ENCODE peak calls at places on chromosomes 13 and 19, in five cellular contexts. One of them, this sample, is unnamed.

GRCh38 chr13:30957258-30957943 is 24.9 kb downstream of the TEX26 start:
- DNase-seq in HCT116: no peak
- DNase-seq in SK-N-SH: no peak
- DNase-seq in GM12878: no peak
- DNase-seq in HepG2: no peak
- DNase-seq in this sample: no peak

GRCh38 chr13:51922771-51923480 is 61.2 kb downstream of the CCDC70 start:
- DNase-seq in HepG2: no peak
- DNase-seq in HCT116: no peak
- DNase-seq in GM12878: no peak
- DNase-seq in SK-N-SH: no peak
- DNase-seq in this sample: no peak

GRCh38 chr19:3079578-3079977 is 14.6 kb upstream of the GNA11 start:
- DNase-seq in HCT116: no peak
- DNase-seq in GM12878: no peak
- DNase-seq in HepG2: no peak
- DNase-seq in SK-N-SH: no peak
- DNase-seq in this sample: no peak

GRCh38 chr13:109204657-109205056 is 575.2 kb downstream of the MYO16 start:
- DNase-seq in HepG2: no peak
- DNase-seq in GM12878: no peak
- DNase-seq in SK-N-SH: no peak
- DNase-seq in HCT116: no peak
- DNase-seq in this sample: no peak

GRCh38 chr13:113846639-113847318 is 17.1 kb downstream of the GAS6 start:
- DNase-seq in HepG2: no peak
- DNase-seq in GM12878: no peak
- DNase-seq in HCT116: no peak
- DNase-seq in SK-N-SH: no peak
- DNase-seq in this sample: no peak

GRCh38 chr19:39301021-39301420 is 4.8 kb downstream of the IFNL1 start:
- DNase-seq in SK-N-SH: no peak
- DNase-seq in HepG2: no peak
- DNase-seq in HCT116: no peak
- DNase-seq in GM12878: no peak
- DNase-seq in this sample: no peak

GRCh38 chr13:113151745-113152707 is 6.4 kb upstream of the PROZ start:
- DNase-seq in GM12878: no peak
- DNase-seq in HCT116: no peak
- DNase-seq in HepG2: no peak
- DNase-seq in SK-N-SH: no peak
- DNase-seq in this sample: no peak

GRCh38 chr13:112889351-112890290 is 79.4 kb upstream of the MCF2L start:
- DNase-seq in SK-N-SH: no peak
- DNase-seq in HCT116: no peak
- DNase-seq in GM12878: no peak
- DNase-seq in HepG2: no peak
- DNase-seq in this sample: no peak

GRCh38 chr19:3544742-3545668 is 6.0 kb downstream of the TEKTIP1 start:
- DNase-seq in SK-N-SH: peak
- DNase-seq in HCT116: no peak
- DNase-seq in HepG2: peak
- DNase-seq in GM12878: no peak
- DNase-seq in this sample: peak

GRCh38 chr19:8666814-8667405 is 31.7 kb downstream of the ACTL9 start:
- DNase-seq in HCT116: no peak
- DNase-seq in HepG2: no peak
- DNase-seq in GM12878: no peak
- DNase-seq in SK-N-SH: no peak
- DNase-seq in this sample: no peak

GRCh38 chr13:66879971-66880370 is 350.2 kb downstream of the PCDH9 start:
- DNase-seq in HCT116: no peak
- DNase-seq in SK-N-SH: no peak
- DNase-seq in HepG2: no peak
- DNase-seq in GM12878: no peak
- DNase-seq in this sample: no peak

GRCh38 chr13:29022968-29023367 is 202.8 kb downstream of the MTUS2 start:
- DNase-seq in SK-N-SH: no peak
- DNase-seq in GM12878: no peak
- DNase-seq in HCT116: no peak
- DNase-seq in HepG2: no peak
- DNase-seq in this sample: no peak

GRCh38 chr19:38251564-38252051 is 4.6 kb downstream of the PPP1R14A start:
- DNase-seq in HCT116: no peak
- DNase-seq in GM12878: no peak
- DNase-seq in HepG2: no peak
- DNase-seq in SK-N-SH: no peak
- DNase-seq in this sample: no peak
- TF ChIP-seq JUND in HCT116: no peak
- TF ChIP-seq JUND in GM12878: no peak
- TF ChIP-seq JUND in HepG2: no peak
- TF ChIP-seq JUND in SK-N-SH: no peak
- TF ChIP-seq JUND in this sample: no peak

GRCh38 chr19:18110833-18111232 is 13.3 kb downstream of the MAST3 start:
- DNase-seq in HepG2: no peak
- DNase-seq in SK-N-SH: no peak
- DNase-seq in GM12878: no peak
- DNase-seq in HCT116: no peak
- DNase-seq in this sample: no peak

GRCh38 chr19:18109363-18109730 is 11.8 kb downstream of the MAST3 start:
- DNase-seq in GM12878: no peak
- DNase-seq in HCT116: no peak
- DNase-seq in SK-N-SH: no peak
- DNase-seq in HepG2: peak
- DNase-seq in this sample: no peak

GRCh38 chr19:18107235-18108083 is 9.9 kb downstream of the MAST3 start:
- DNase-seq in HepG2: no peak
- DNase-seq in HCT116: no peak
- DNase-seq in GM12878: no peak
- DNase-seq in SK-N-SH: peak
- DNase-seq in this sample: no peak

GRCh38 chr19:18108897-18109296 is 11.3 kb downstream of the MAST3 start:
- DNase-seq in SK-N-SH: no peak
- DNase-seq in HCT116: no peak
- DNase-seq in HepG2: no peak
- DNase-seq in GM12878: no peak
- DNase-seq in this sample: no peak

DNA sequence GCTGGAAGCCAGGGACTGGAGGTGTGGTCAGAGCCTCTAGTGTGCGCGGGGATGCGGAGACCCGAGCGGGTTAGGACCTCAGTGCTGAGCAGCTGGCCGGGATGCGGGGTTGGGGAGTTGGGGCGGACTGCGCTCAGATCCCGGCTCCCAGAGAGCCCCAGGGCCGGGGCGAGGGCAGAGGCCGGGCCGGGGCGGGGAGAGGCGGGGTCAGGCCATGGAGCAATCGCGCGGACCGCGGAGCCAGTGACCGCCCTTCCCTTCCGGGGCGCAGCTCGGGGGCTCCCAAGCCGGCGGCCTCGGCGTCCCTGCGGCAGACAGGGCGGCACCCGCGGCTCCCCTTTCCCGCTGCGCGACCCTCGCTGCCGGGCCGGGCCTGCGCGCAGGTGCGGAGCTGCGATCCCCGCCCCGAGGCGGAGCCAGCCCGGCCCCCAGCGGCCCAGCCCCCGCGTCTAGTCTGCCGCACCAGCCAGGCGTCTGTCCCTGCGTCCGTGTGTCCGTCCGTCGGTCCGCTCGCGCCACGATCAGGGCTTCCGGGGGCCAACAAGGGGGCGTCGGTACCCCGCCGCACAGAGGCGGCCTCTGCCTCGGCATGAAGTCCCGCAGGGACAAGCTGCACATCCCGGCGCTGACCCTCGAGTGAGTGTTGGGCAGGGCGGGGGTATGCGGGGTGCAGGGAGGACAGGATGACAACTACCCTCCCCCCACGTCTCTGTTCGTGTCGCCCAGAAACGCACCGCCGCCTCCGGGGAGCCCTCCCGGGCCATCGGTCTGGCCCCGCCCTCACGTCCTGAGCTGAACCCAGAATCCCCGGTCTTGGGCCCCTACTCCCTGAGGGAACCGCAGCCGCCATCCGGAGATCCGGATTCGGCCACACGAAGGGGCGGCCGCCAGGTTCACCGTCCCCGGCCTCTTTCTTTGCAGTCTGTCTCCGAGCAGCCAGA is 12.4 kb downstream of the MAST3 start:
- DNase-seq in GM12878: no peak
- DNase-seq in HepG2: peak
- DNase-seq in HCT116: no peak
- DNase-seq in SK-N-SH: peak
- DNase-seq in this sample: peak
- TF ChIP-seq JUND in GM12878: no peak
- TF ChIP-seq JUND in HepG2: no peak
- TF ChIP-seq JUND in HCT116: no peak
- TF ChIP-seq JUND in SK-N-SH: no peak
- TF ChIP-seq JUND in this sample: no peak

DNA sequence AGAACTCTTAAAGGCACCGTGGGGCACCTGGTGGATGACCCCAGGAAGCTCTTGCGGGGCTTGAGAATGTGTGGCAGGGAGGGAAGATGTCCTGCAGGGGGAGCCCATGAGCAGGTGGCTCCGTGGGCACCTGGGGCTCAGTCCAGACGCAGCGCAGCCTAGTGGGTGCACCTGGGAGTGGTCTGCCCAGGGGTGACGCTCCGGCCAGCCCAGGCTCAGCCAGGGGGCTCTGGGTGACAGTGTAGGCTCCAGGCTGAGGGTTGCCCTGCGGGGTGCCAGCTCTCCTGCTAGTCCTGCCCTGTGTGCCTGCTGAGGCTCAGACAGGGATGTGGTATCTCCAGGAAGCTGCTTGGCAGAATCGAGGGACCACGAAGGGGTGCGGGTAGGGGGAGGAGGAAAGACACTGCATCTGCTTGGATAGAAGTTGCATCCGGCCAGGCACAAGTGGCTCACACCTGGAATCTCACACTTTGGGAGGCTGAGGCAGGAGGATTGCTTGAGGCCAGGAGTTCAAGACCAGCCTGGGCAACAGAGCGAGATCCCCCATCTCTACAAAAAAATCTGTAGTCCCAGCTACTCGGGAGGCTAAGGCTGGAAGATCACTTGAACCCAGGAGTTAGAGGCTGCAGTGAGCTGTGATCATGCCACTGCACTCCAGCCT is 15.0 kb upstream of the PGLS start:
- DNase-seq in GM12878: peak
- DNase-seq in HepG2: peak
- DNase-seq in HCT116: peak
- DNase-seq in SK-N-SH: peak
- DNase-seq in this sample: peak
- TF ChIP-seq JUND in GM12878: no peak
- TF ChIP-seq JUND in HepG2: no peak
- TF ChIP-seq JUND in HCT116: no peak
- TF ChIP-seq JUND in SK-N-SH: no peak
- TF ChIP-seq JUND in this sample: no peak

DNA sequence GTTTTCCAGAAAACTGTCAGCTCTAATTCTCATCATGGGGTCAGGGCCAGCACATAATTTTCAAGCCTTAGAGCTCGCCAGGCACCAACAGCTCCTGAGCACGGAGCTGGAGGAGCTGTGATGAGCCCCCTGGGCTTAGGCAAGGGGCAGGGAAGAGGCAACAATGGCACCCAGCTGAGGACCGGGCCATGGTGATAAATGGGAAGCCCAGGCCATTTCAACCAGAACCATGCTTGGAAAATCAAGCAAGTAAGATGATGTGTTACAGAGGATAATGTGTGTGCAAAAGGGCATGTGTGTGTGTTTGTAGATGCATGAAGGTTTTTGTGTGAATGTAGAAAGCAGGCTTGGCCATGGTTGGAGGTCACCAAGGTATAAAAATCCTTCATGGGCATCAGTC is 66.8 kb upstream of the UBAC2 start:
- DNase-seq in SK-N-SH: no peak
- DNase-seq in HepG2: no peak
- DNase-seq in HCT116: no peak
- DNase-seq in GM12878: no peak
- DNase-seq in this sample: no peak
- TF ChIP-seq JUND in SK-N-SH: no peak
- TF ChIP-seq JUND in HepG2: no peak
- TF ChIP-seq JUND in HCT116: no peak
- TF ChIP-seq JUND in GM12878: no peak
- TF ChIP-seq JUND in this sample: no peak

GRCh38 chr13:83780201-83780600 is 102.1 kb downstream of the SLITRK1 start:
- DNase-seq in HCT116: peak
- DNase-seq in GM12878: no peak
- DNase-seq in SK-N-SH: peak
- DNase-seq in HepG2: peak
- DNase-seq in this sample: no peak
- TF ChIP-seq JUND in HCT116: no peak
- TF ChIP-seq JUND in GM12878: no peak
- TF ChIP-seq JUND in SK-N-SH: no peak
- TF ChIP-seq JUND in HepG2: no peak
- TF ChIP-seq JUND in this sample: no peak

DNA sequence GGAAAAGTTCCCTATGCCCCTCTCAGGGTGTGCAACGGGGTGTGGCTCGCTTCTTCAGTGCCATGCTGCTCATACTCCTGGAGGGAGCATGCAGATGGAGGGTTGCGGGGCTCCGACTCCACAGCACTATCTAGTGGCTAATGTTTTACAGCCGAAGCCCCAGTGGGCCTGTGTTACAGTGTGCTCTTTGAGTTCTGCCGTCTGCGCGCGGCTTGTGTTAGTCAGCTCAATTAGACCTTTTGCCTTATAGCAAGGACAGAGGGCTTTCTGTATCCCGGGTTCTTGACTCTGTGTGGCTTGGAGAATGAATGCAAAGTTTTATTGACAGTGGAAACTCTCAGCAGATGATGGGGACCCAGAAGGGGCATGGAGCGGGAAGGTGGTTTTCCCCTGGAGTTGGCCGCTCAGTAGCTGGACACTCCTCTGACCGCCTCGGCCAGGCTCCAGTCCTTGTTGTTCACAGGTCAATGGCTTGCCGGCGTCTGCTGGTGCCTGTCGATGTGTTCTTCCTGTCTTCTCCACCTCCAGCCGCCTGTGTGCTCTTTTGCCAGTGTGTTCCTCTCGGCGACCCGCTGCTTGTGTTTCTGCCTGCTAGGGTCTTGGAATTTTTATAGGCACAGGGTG is 383.4 kb downstream of the LMO7 start:
- DNase-seq in GM12878: no peak
- DNase-seq in SK-N-SH: peak
- DNase-seq in HepG2: peak
- DNase-seq in HCT116: peak
- DNase-seq in this sample: peak
- TF ChIP-seq JUND in GM12878: no peak
- TF ChIP-seq JUND in SK-N-SH: no peak
- TF ChIP-seq JUND in HepG2: no peak
- TF ChIP-seq JUND in HCT116: no peak
- TF ChIP-seq JUND in this sample: no peak

GRCh38 chr19:18274776-18275356 is 614 bp upstream of the IQCN start:
- DNase-seq in HepG2: peak
- DNase-seq in GM12878: no peak
- DNase-seq in HCT116: no peak
- DNase-seq in SK-N-SH: no peak
- DNase-seq in this sample: peak
- TF ChIP-seq JUND in HepG2: peak
- TF ChIP-seq JUND in GM12878: no peak
- TF ChIP-seq JUND in HCT116: peak
- TF ChIP-seq JUND in SK-N-SH: peak
- TF ChIP-seq JUND in this sample: no peak